ENCODE peak calls at places on chromosome 17, in seven cellular contexts. One of them, this sample, is unnamed.
A peak's percentile ranks its signal among the peaks of the same experiment; 100 is the strongest.

GRCh38 chr17:50699410-50699809 is 8.3 kb downstream of the ANKRD40 start:
- DNase-seq in transverse colon: no peak
- DNase-seq in stomach: no peak
- DNase-seq in heart left ventricle: no peak
- DNase-seq in A549: no peak
- DNase-seq in tibial nerve: no peak
- DNase-seq in body of pancreas: no peak
- DNase-seq in this sample: no peak

GRCh38 chr17:73576556-73576955 is 67.7 kb downstream of the SDK2 start:
- DNase-seq in transverse colon: no peak
- DNase-seq in stomach: no peak
- DNase-seq in heart left ventricle: no peak
- DNase-seq in A549: no peak
- DNase-seq in tibial nerve: no peak
- DNase-seq in body of pancreas: no peak
- DNase-seq in this sample: no peak

GRCh38 chr17:19250421-19251141 is 13.4 kb downstream of the EPN2 start:
- DNase-seq in transverse colon: no peak
- DNase-seq in stomach: no peak
- DNase-seq in heart left ventricle: no peak
- DNase-seq in A549: no peak
- DNase-seq in tibial nerve: no peak
- DNase-seq in body of pancreas: peak; percentile 52
- DNase-seq in this sample: no peak

GRCh38 chr17:50765454-50766221 is 1.7 kb downstream of the ANKRD40CL start:
- DNase-seq in transverse colon: peak; percentile 77
- DNase-seq in stomach: no peak
- DNase-seq in heart left ventricle: no peak
- DNase-seq in A549: no peak
- DNase-seq in tibial nerve: no peak
- DNase-seq in body of pancreas: no peak
- DNase-seq in this sample: peak; percentile 73

GRCh38 chr17:74297941-74298340 is 23.9 kb downstream of the DNAI2 start:
- DNase-seq in transverse colon: no peak
- DNase-seq in stomach: no peak
- DNase-seq in heart left ventricle: peak; percentile 3
- DNase-seq in A549: no peak
- DNase-seq in tibial nerve: no peak
- DNase-seq in body of pancreas: no peak
- DNase-seq in this sample: no peak

GRCh38 chr17:10626378-10626777 is 30.7 kb downstream of the MYH3 start:
- DNase-seq in transverse colon: no peak
- DNase-seq in stomach: no peak
- DNase-seq in heart left ventricle: no peak
- DNase-seq in A549: no peak
- DNase-seq in tibial nerve: no peak
- DNase-seq in body of pancreas: no peak
- DNase-seq in this sample: no peak

GRCh38 chr17:16474012-16474725 is 17.8 kb downstream of the LRRC75A start:
- DNase-seq in transverse colon: no peak
- DNase-seq in stomach: no peak
- DNase-seq in heart left ventricle: no peak
- DNase-seq in A549: no peak
- DNase-seq in tibial nerve: no peak
- DNase-seq in body of pancreas: no peak
- DNase-seq in this sample: no peak

GRCh38 chr17:77124192-77124908 is 16.4 kb upstream of the SEC14L1 start:
- DNase-seq in transverse colon: no peak
- DNase-seq in stomach: peak; percentile 65
- DNase-seq in heart left ventricle: no peak
- DNase-seq in A549: peak; percentile 62
- DNase-seq in tibial nerve: peak; percentile 22
- DNase-seq in body of pancreas: no peak
- DNase-seq in this sample: no peak

GRCh38 chr17:49597438-49597837 is 21.8 kb downstream of the NXPH3 start:
- DNase-seq in transverse colon: no peak
- DNase-seq in stomach: no peak
- DNase-seq in heart left ventricle: no peak
- DNase-seq in A549: no peak
- DNase-seq in tibial nerve: no peak
- DNase-seq in body of pancreas: no peak
- DNase-seq in this sample: no peak

GRCh38 chr17:55735784-55736405 is 13.2 kb upstream of the TMEM100 start:
- DNase-seq in transverse colon: peak; percentile 20
- DNase-seq in stomach: no peak
- DNase-seq in heart left ventricle: no peak
- DNase-seq in A549: peak; percentile 30
- DNase-seq in tibial nerve: no peak
- DNase-seq in body of pancreas: peak; percentile 38
- DNase-seq in this sample: no peak

GRCh38 chr17:48592592-48592991 is 987 bp downstream of the HOXB5 start:
- DNase-seq in transverse colon: no peak
- DNase-seq in stomach: no peak
- DNase-seq in heart left ventricle: no peak
- DNase-seq in A549: no peak
- DNase-seq in tibial nerve: no peak
- DNase-seq in body of pancreas: no peak
- DNase-seq in this sample: no peak

GRCh38 chr17:67605259-67605912 is 112.3 kb upstream of the NOL11 start:
- DNase-seq in transverse colon: no peak
- DNase-seq in stomach: peak; percentile 75
- DNase-seq in heart left ventricle: peak; percentile 79
- DNase-seq in A549: no peak
- DNase-seq in tibial nerve: no peak
- DNase-seq in body of pancreas: peak; percentile 80
- DNase-seq in this sample: no peak

GRCh38 chr17:29158096-29158495 is 22.1 kb downstream of the MYO18A start:
- DNase-seq in transverse colon: no peak
- DNase-seq in stomach: no peak
- DNase-seq in heart left ventricle: no peak
- DNase-seq in A549: no peak
- DNase-seq in tibial nerve: no peak
- DNase-seq in body of pancreas: peak; percentile 50
- DNase-seq in this sample: no peak

GRCh38 chr17:30290696-30291570 is 811 bp downstream of the BLMH start:
- DNase-seq in transverse colon: peak; percentile 58
- DNase-seq in stomach: peak; percentile 50
- DNase-seq in heart left ventricle: no peak
- DNase-seq in A549: peak; percentile 74
- DNase-seq in tibial nerve: no peak
- DNase-seq in body of pancreas: peak; percentile 70
- DNase-seq in this sample: peak; percentile 65

GRCh38 chr17:50627782-50628601 is 6.7 kb upstream of the ABCC3 start:
- DNase-seq in transverse colon: peak; percentile 69
- DNase-seq in stomach: peak; percentile 42
- DNase-seq in heart left ventricle: no peak
- DNase-seq in A549: no peak
- DNase-seq in tibial nerve: no peak
- DNase-seq in body of pancreas: peak; percentile 56
- DNase-seq in this sample: peak; percentile 80

GRCh38 chr17:50149425-50150353 is 788 bp downstream of the PPP1R9B start:
- DNase-seq in transverse colon: peak; percentile 74
- DNase-seq in stomach: peak; percentile 77
- DNase-seq in heart left ventricle: peak; percentile 88
- DNase-seq in A549: no peak
- DNase-seq in tibial nerve: no peak
- DNase-seq in body of pancreas: peak; percentile 79
- DNase-seq in this sample: peak; percentile 82

GRCh38 chr17:80099291-80100034 is 1.9 kb upstream of the GAA start:
- DNase-seq in transverse colon: no peak
- DNase-seq in stomach: no peak
- DNase-seq in heart left ventricle: peak; percentile 60
- DNase-seq in A549: no peak
- DNase-seq in tibial nerve: no peak
- DNase-seq in body of pancreas: no peak
- DNase-seq in this sample: no peak

GRCh38 chr17:80101946-80102706 is 745 bp downstream of the GAA start:
- DNase-seq in transverse colon: no peak
- DNase-seq in stomach: no peak
- DNase-seq in heart left ventricle: peak; percentile 70
- DNase-seq in A549: peak; percentile 38
- DNase-seq in tibial nerve: no peak
- DNase-seq in body of pancreas: peak; percentile 16
- DNase-seq in this sample: no peak

GRCh38 chr17:80103061-80103481 is 1.7 kb downstream of the GAA start:
- DNase-seq in transverse colon: no peak
- DNase-seq in stomach: no peak
- DNase-seq in heart left ventricle: no peak
- DNase-seq in A549: no peak
- DNase-seq in tibial nerve: no peak
- DNase-seq in body of pancreas: no peak
- DNase-seq in this sample: no peak

GRCh38 chr17:80100035-80100323 is 1.4 kb upstream of the GAA start:
- DNase-seq in transverse colon: no peak
- DNase-seq in stomach: no peak
- DNase-seq in heart left ventricle: peak; percentile 9
- DNase-seq in A549: no peak
- DNase-seq in tibial nerve: no peak
- DNase-seq in body of pancreas: no peak
- DNase-seq in this sample: no peak

GRCh38 chr17:80101160-80101945 is at the start of gene GAA:
- DNase-seq in transverse colon: peak; percentile 88
- DNase-seq in stomach: peak; percentile 87
- DNase-seq in heart left ventricle: peak; percentile 96
- DNase-seq in A549: peak; percentile 91
- DNase-seq in tibial nerve: peak; percentile 69
- DNase-seq in body of pancreas: peak; percentile 87
- DNase-seq in this sample: peak; percentile 93
- TF ChIP-seq POLR2A in transverse colon: no peak
- TF ChIP-seq POLR2A in stomach: no peak
- TF ChIP-seq POLR2A in heart left ventricle: peak; percentile 82
- TF ChIP-seq POLR2A in A549: peak; percentile 93
- TF ChIP-seq POLR2A in tibial nerve: peak; percentile 80
- TF ChIP-seq POLR2A in body of pancreas: peak; percentile 52
- TF ChIP-seq POLR2A in this sample: peak; percentile 17

DNA sequence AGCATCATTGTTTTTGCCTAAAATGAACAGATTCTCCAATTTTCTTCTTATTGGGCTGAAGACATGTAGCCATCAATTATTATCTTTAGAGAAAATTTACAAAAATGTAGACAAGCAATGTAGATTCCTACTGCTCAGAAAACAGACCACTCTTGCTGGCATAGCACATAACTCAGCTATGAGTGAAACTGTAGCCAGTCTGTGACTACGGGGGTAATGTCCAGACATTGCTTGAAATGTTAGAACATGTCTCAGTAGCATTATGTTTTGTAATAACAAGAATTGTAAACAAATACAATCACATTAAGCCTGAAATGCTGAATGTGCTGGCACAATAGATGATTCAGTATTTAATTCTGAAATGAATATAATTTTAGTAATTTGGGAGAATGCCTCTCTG is 265.7 kb upstream of the KCNJ16 start:
- DNase-seq in transverse colon: no peak
- DNase-seq in stomach: no peak
- DNase-seq in heart left ventricle: no peak
- DNase-seq in A549: no peak
- DNase-seq in tibial nerve: no peak
- DNase-seq in body of pancreas: no peak
- DNase-seq in this sample: no peak
- H3K9me3 ChIP-seq in transverse colon: no peaks in the 10 kb centered on the region
- H3K9me3 ChIP-seq in stomach: no peaks in the 10 kb centered on the region
- H3K9me3 ChIP-seq in heart left ventricle: no peaks in the 10 kb centered on the region
- H3K9me3 ChIP-seq in A549: no peaks in the 10 kb centered on the region
- H3K9me3 ChIP-seq in tibial nerve: no peaks in the 10 kb centered on the region
- H3K9me3 ChIP-seq in body of pancreas: no peaks in the 10 kb centered on the region
- H3K9me3 ChIP-seq in this sample: no peaks in the 10 kb centered on the region

GRCh38 chr17:46192484-46193245 is 564 bp downstream of the KANSL1 start:
- DNase-seq in transverse colon: peak; percentile 62
- DNase-seq in stomach: peak; percentile 57
- DNase-seq in heart left ventricle: peak; percentile 75
- DNase-seq in A549: peak; percentile 89
- DNase-seq in tibial nerve: peak; percentile 26
- DNase-seq in body of pancreas: peak; percentile 72
- DNase-seq in this sample: no peak

GRCh38 chr17:46192211-46192483 is 1.1 kb downstream of the KANSL1 start:
- DNase-seq in transverse colon: no peak
- DNase-seq in stomach: no peak
- DNase-seq in heart left ventricle: no peak
- DNase-seq in A549: no peak
- DNase-seq in tibial nerve: no peak
- DNase-seq in body of pancreas: no peak
- DNase-seq in this sample: no peak

GRCh38 chr17:46190763-46191162 is 2.5 kb downstream of the KANSL1 start:
- DNase-seq in transverse colon: no peak
- DNase-seq in stomach: no peak
- DNase-seq in heart left ventricle: no peak
- DNase-seq in A549: no peak
- DNase-seq in tibial nerve: no peak
- DNase-seq in body of pancreas: no peak
- DNase-seq in this sample: no peak

GRCh38 chr17:46193246-46193625 is at the start of gene KANSL1:
- DNase-seq in transverse colon: peak; percentile 89
- DNase-seq in stomach: peak; percentile 85
- DNase-seq in heart left ventricle: peak; percentile 93
- DNase-seq in A549: peak; percentile 99
- DNase-seq in tibial nerve: peak; percentile 64
- DNase-seq in body of pancreas: peak; percentile 88
- DNase-seq in this sample: peak; percentile 88

DNA sequence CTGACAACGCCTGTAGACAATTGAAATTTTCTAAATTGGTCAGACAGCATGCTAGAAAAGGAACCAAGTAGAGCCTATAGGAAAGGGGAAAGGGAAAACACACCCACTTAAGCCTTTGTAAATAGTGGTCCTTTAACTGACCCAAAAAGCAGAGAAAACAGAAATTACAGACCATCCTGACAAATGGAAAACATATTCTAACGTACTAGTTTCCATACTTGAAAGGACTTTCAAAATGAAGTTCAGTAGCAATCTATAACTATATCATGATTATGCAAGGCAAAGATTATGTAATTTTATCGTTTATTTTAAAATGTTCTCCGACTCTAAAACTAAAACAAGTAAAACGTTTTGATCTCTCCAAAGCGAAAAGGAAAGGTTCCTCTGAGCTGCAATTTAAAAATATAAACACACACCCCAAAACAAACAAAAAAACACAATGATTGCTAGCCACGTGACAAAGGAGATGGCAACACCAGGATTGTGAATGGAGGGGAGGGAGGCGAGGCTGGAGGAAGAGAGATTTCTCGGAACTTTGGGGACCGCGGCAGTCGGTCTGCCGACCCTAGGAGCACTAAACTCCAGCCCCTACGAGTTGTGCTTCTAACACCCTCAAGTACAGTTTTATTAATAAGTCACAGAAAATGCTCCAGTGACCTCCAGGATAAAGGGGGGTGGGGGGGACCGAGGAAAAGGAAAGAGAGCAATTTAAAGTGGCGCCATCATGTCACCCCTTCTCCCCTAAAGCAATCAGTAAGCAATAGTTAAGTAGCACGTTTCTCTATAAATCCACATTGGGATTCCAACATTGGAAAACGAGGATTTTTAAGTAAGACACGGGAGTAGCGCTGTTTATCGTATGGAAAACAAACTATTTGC is 1.7 kb downstream of the KANSL1 start:
- DNase-seq in transverse colon: peak; percentile 38
- DNase-seq in stomach: no peak
- DNase-seq in heart left ventricle: no peak
- DNase-seq in A549: peak; percentile 97
- DNase-seq in tibial nerve: no peak
- DNase-seq in body of pancreas: peak; percentile 45
- DNase-seq in this sample: no peak
- TF ChIP-seq POLR2A in transverse colon: no peak
- TF ChIP-seq POLR2A in stomach: no peak
- TF ChIP-seq POLR2A in heart left ventricle: no peak
- TF ChIP-seq POLR2A in A549: no peak
- TF ChIP-seq POLR2A in tibial nerve: peak; percentile 21
- TF ChIP-seq POLR2A in body of pancreas: peak; percentile 30
- TF ChIP-seq POLR2A in this sample: no peak

GRCh38 chr17:54007855-54008254 is 185.1 kb downstream of the KIF2B start:
- DNase-seq in transverse colon: no peak
- DNase-seq in stomach: no peak
- DNase-seq in heart left ventricle: no peak
- DNase-seq in A549: no peak
- DNase-seq in tibial nerve: no peak
- DNase-seq in body of pancreas: no peak
- DNase-seq in this sample: no peak
- H3K9me3 ChIP-seq in transverse colon: no peaks in the 10 kb centered on the region
- H3K9me3 ChIP-seq in stomach: no peaks in the 10 kb centered on the region
- H3K9me3 ChIP-seq in heart left ventricle: no peaks in the 10 kb centered on the region
- H3K9me3 ChIP-seq in A549: no peaks in the 10 kb centered on the region
- H3K9me3 ChIP-seq in tibial nerve: no peaks in the 10 kb centered on the region
- H3K9me3 ChIP-seq in body of pancreas: no peaks in the 10 kb centered on the region
- H3K9me3 ChIP-seq in this sample: no peaks in the 10 kb centered on the region